ENCODE peak calls at places on chromosomes 11 and 22, in eight cellular contexts. I is heart right ventricle; M is activated CD8-positive, alpha-beta T cell treated with anti-CD3 and anti-CD28 coated beads, Interleukin-2, amount 10 ng/mL, durations not matched to agents 7 days and 5 days; D is activated B cell treated with CpG ODN at 0.5 μM for 24 hours; G is lower lobe of right lung; H is sciatic nerve; X is mucosa of descending colon; L is effector memory CD8-positive, alpha-beta T cell. R is an unnamed sample.

GRCh38 chr11:96655474-96655873 is 265.7 kb downstream of the JRKL start:
- ATAC-seq in D (no peak), H (no peak), I (no peak), X (no peak), M (no peak), G (no peak), L (no peak), R (no peak)

GRCh38 chr22:28933321-28933720 is 49.9 kb downstream of the ZNRF3 start:
- ATAC-seq in I (no peak), X (no peak), H (no peak), G (no peak), M (no peak), L (no peak), D (no peak), R (no peak)

GRCh38 chr11:76642341-76642740 is 28.2 kb downstream of the LRRC32 start:
- ATAC-seq in M (no peak), X (no peak), I (no peak), G (no peak), L (no peak), H (no peak), D (peak; percentile 45), R (no peak)

GRCh38 chr11:88300888-88301477 is 36.6 kb downstream of the CTSC start:
- ATAC-seq in X (peak; percentile 13), D (peak; percentile 71), G (peak; percentile 92), M (no peak), H (no peak), I (no peak), L (peak; percentile 62), R (no peak)

GRCh38 chr11:65390099-65390941 is 3.9 kb downstream of the FRMD8 start:
- ATAC-seq in H (peak; percentile 38), L (no peak), I (peak; percentile 3), D (no peak), X (no peak), M (no peak), G (no peak), R (no peak)

GRCh38 chr11:10618490-10618889 is 50.0 kb upstream of the LYVE1 start:
- ATAC-seq in M (no peak), D (no peak), G (no peak), L (no peak), X (no peak), H (no peak), I (no peak), R (peak; percentile 87)

GRCh38 chr22:22678970-22679369 is 34.6 kb downstream of the GGTLC2 start:
- ATAC-seq in H (no peak), L (no peak), X (no peak), M (no peak), D (no peak), I (no peak), G (no peak), R (no peak)

GRCh38 chr11:47329431-47329993 is 23.0 kb downstream of the MYBPC3 start:
- ATAC-seq in I (no peak), H (no peak), M (no peak), G (no peak), X (no peak), L (no peak), D (no peak), R (no peak)

GRCh38 chr11:36402568-36403181 is 106.6 kb downstream of the PRR5L start:
- ATAC-seq in L (no peak), X (no peak), I (peak; percentile 71), D (no peak), H (no peak), M (no peak), G (no peak), R (no peak)

GRCh38 chr11:65150513-65151271 is 16.4 kb upstream of the SYVN1 start:
- ATAC-seq in X (peak; percentile 96), I (peak; percentile 81), H (peak; percentile 92), L (peak; percentile 35), G (peak; percentile 96), M (peak; percentile 36), D (peak; percentile 53), R (peak; percentile 84)

GRCh38 chr11:75700940-75701339 is 16.7 kb upstream of the MOGAT2 start:
- ATAC-seq in X (no peak), M (no peak), D (no peak), I (no peak), G (no peak), L (no peak), H (no peak), R (no peak)

GRCh38 chr22:19068784-19069271 is 53.4 kb downstream of the DGCR2 start:
- ATAC-seq in X (no peak), H (no peak), L (no peak), D (peak; percentile 66), I (no peak), M (no peak), G (peak; percentile 9), R (no peak)

R was measured in gastroesophageal sphincter.